ENCODE peak calls at places on chromosomes 6 and 20, in six cellular contexts. I is H1, X is K562, Y is GM12891, A is HepG2, H is GM12878. U is an unnamed sample.

GRCh38 chr6:108804976-108805375 is 43.2 kb upstream of the ARMC2 start:
- DNase-seq in H (no peak), X (no peak), Y (no peak), I (no peak), A (no peak), U (no peak)

GRCh38 chr20:53857723-53858236 is 212.6 kb downstream of the BCAS1 start:
- DNase-seq in I (no peak), Y (no peak), X (no peak), A (no peak), H (no peak), U (no peak)

GRCh38 chr6:167401525-167402194 is 76.8 kb downstream of the TTLL2 start:
- DNase-seq in H (no peak), X (no peak), I (peak), Y (no peak), A (no peak), U (no peak)

GRCh38 chr6:37594895-37595294 is 95.2 kb upstream of the CCDC167 start:
- DNase-seq in Y (no peak), H (no peak), A (no peak), X (no peak), I (no peak), U (no peak)

GRCh38 chr6:56852611-56853010 is 102.3 kb upstream of the BEND6 start:
- DNase-seq in H (no peak), I (no peak), X (no peak), A (no peak), Y (no peak), U (no peak)

GRCh38 chr6:150229775-150230561 is 87.1 kb downstream of the PPP1R14C start:
- DNase-seq in X (no peak), A (no peak), Y (no peak), I (no peak), H (no peak), U (no peak)

GRCh38 chr20:33889312-33889711 is 78.2 kb downstream of the CHMP4B start:
- DNase-seq in H (no peak), A (no peak), X (no peak), Y (no peak), I (no peak), U (no peak)

GRCh38 chr6:84777888-84778287 is 13.5 kb upstream of the TBX18 start:
- DNase-seq in A (no peak), Y (no peak), X (no peak), H (no peak), I (no peak), U (no peak)

GRCh38 chr20:51004305-51004727 is 18.6 kb downstream of the KCNG1 start:
- DNase-seq in A (no peak), H (no peak), Y (no peak), X (no peak), I (no peak), U (no peak)

GRCh38 chr6:44202972-44203750 is 13.6 kb upstream of the MYMX start:
- DNase-seq in I (no peak), Y (no peak), A (no peak), X (no peak), H (no peak), U (no peak)

GRCh38 chr20:7159903-7160302 is 392.4 kb downstream of the BMP2 start:
- DNase-seq in A (no peak), H (no peak), I (no peak), Y (no peak), X (no peak), U (no peak)

GRCh38 chr6:113359155-113360140 is 497.7 kb upstream of the MARCKS start:
- DNase-seq in Y (no peak), I (no peak), X (no peak), H (no peak), A (no peak), U (no peak)

GRCh38 chr6:41042656-41043055 is 389 bp downstream of the TSPO2 start:
- DNase-seq in Y (no peak), A (no peak), H (no peak), X (no peak), I (no peak), U (no peak)

GRCh38 chr20:37356961-37357371 is 11.0 kb downstream of the SRC start:
- DNase-seq in Y (no peak), A (no peak), X (no peak), H (no peak), I (no peak), U (no peak)

GRCh38 chr20:47999166-47999565 is 213.9 kb upstream of the SULF2 start:
- DNase-seq in I (no peak), X (no peak), H (no peak), A (no peak), Y (no peak), U (no peak)

GRCh38 chr6:169450097-169450496 is 196.5 kb upstream of the THBS2 start:
- DNase-seq in X (no peak), I (no peak), A (no peak), Y (no peak), H (no peak), U (no peak)

GRCh38 chr6:44446626-44447297 is 59.3 kb downstream of the CDC5L start:
- DNase-seq in H (no peak), A (peak), X (no peak), I (no peak), Y (no peak), U (no peak)

GRCh38 chr6:138550346-138550767 is 51.1 kb upstream of the NHSL1 start:
- DNase-seq in Y (no peak), H (no peak), I (no peak), A (peak), X (no peak), U (no peak)

GRCh38 chr20:40992349-40993113 is 36.1 kb upstream of the TOP1 start:
- DNase-seq in X (no peak), Y (no peak), H (no peak), A (no peak), I (peak), U (no peak)

GRCh38 chr20:41413169-41413568 is 46.6 kb upstream of the EMILIN3 start:
- DNase-seq in I (no peak), A (no peak), H (no peak), X (no peak), Y (no peak), U (no peak)

GRCh38 chr20:53489528-53489927 is 104.1 kb downstream of the ZNF217 start:
- DNase-seq in Y (no peak), I (no peak), X (no peak), A (no peak), H (no peak), U (no peak)

GRCh38 chr20:14415492-14415891 is 78.1 kb upstream of the FLRT3 start:
- DNase-seq in I (no peak), A (no peak), H (no peak), Y (no peak), X (no peak), U (no peak)

GRCh38 chr6:139290787-139291294 is 957 bp downstream of the TXLNB start:
- DNase-seq in H (peak), A (no peak), I (no peak), Y (peak), X (no peak), U (peak)

GRCh38 chr6:167682125-167682524 is 144.6 kb upstream of the AFDN start:
- DNase-seq in X (no peak), I (no peak), A (no peak), H (no peak), Y (no peak), U (no peak)

GRCh38 chr6:126181173-126181741 is 158.7 kb upstream of the CENPW start:
- DNase-seq in A (peak), X (no peak), I (no peak), H (no peak), Y (no peak), U (no peak)

GRCh38 chr20:61557603-61558002 is 305.5 kb downstream of the CDH4 start:
- DNase-seq in X (no peak), I (no peak), A (no peak), H (no peak), Y (no peak), U (no peak)

GRCh38 chr6:77548190-77548589 is 84.9 kb upstream of the HTR1B start:
- DNase-seq in A (no peak), X (no peak), Y (no peak), H (no peak), I (no peak), U (no peak)

GRCh38 chr6:6622557-6622956 is 34.0 kb downstream of the LY86 start:
- DNase-seq in A (no peak), X (no peak), H (no peak), Y (no peak), I (no peak), U (no peak)

GRCh38 chr20:10939297-10939949 is 265.6 kb upstream of the JAG1 start:
- DNase-seq in X (no peak), H (no peak), I (no peak), A (no peak), Y (no peak), U (no peak)

GRCh38 chr6:135753196-135753595 is 98.3 kb upstream of the PDE7B start:
- DNase-seq in Y (no peak), H (no peak), I (no peak), X (no peak), A (no peak), U (no peak)

GRCh38 chr6:9745476-9745875 is 669.4 kb downstream of the TFAP2A start:
- DNase-seq in Y (no peak), A (no peak), H (no peak), X (no peak), I (no peak), U (no peak)

GRCh38 chr6:127592964-127593363 is 16.0 kb downstream of the C6orf58 start:
- DNase-seq in I (no peak), A (no peak), X (no peak), Y (no peak), H (no peak), U (no peak)

GRCh38 chr6:127865108-127865507 is 35.8 kb downstream of the THEMIS start:
- DNase-seq in I (no peak), X (no peak), Y (no peak), A (no peak), H (no peak), U (no peak)

GRCh38 chr6:139175389-139175788 is 40.5 kb downstream of the HECA start:
- DNase-seq in Y (no peak), H (no peak), I (no peak), A (no peak), X (no peak), U (no peak)

GRCh38 chr6:158999669-159000403 is at the start of gene RSPH3:
- DNase-seq in Y (peak), X (peak), I (peak), H (peak), A (peak), U (peak)
- TF ChIP-seq POLR2A in Y (peak), X (peak), I (peak), H (peak), A (peak), U (peak)

GRCh38 chr6:25218346-25218745 is 60.8 kb upstream of the CARMIL1 start:
- DNase-seq in A (no peak), I (no peak), Y (no peak), X (no peak), H (no peak), U (no peak)
- TF ChIP-seq TAF1 in A (no peak), I (no peak), Y (no peak), X (no peak), H (no peak), U (no peak)

DNA sequence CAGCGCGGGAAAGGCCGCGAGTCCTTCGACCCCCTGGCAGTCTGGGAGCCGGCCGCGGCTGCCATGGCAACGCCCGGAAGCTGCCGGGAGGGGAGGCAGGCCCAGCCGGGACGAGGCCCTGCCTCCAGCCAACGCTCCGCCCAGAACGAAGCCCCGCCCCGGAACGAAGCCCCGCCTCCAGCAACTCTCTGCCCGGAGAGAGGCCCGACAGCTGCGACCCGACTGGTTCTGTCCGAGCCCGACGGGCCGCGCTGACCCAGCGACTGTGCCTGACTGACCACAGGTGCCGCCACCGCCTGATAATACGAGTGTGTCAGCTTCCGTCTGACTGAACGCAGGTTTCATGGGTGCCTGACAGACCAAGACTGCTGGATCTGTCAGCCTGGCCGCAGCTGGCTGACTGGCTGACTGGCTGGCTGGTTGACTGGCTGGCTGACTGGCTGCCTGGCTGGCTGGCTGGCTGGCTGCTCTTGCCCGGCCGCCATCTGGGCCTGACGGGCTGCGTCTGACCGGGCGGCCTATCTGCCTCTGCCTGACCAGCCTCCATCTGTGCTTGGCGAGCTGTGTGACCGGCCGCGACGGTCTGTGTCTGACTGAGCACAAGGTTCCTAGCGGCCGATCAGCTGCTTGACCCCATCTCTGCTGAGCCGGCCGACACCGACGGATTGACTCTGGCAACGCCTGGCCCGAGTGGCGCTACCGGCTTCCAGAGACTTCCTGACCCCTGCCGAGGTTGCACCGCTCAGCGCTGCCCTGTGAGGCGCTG is 89.7 kb upstream of the EPB41L1 start:
- DNase-seq in I (peak), H (peak), Y (peak), X (peak), A (peak), U (peak)
- TF ChIP-seq POLR2A in I (no peak), H (peak), Y (no peak), X (peak), A (peak), U (peak)

GRCh38 chr6:25497383-25497782 is 154.6 kb upstream of the SCGN start:
- DNase-seq in H (no peak), I (no peak), A (no peak), Y (no peak), X (no peak), U (no peak)

GRCh38 chr6:25490018-25490865 is 161.8 kb upstream of the SCGN start:
- DNase-seq in I (peak), A (peak), Y (peak), H (peak), X (peak), U (peak)

GRCh38 chr6:25492951-25493350 is 159.1 kb upstream of the SCGN start:
- DNase-seq in I (no peak), H (no peak), Y (no peak), X (no peak), A (no peak), U (no peak)

GRCh38 chr6:25498510-25498909 is 153.5 kb upstream of the SCGN start:
- DNase-seq in I (no peak), A (no peak), X (no peak), Y (no peak), H (no peak), U (no peak)

DNA sequence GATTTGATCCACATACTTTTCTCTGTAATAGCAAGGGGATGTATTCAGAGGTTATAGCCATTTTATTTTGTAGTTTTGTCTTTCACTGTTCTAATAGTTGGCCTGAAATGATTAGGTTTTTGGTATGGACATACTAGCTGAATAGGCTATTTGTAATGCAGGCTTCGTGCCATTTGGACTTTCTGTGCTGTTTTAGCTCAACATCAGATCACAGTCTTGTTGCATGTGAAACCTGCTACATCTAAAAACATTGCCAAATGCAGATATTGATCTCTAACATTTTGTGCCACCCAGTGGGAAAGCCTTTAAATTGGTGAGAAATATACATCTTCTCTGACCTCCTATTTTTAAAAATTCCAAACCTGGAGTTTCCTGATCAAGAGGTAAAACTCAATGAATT is 157.5 kb upstream of the SCGN start:
- DNase-seq in A (no peak), I (no peak), Y (no peak), H (no peak), X (no peak), U (no peak)
- TF ChIP-seq TAF1 in A (no peak), I (no peak), Y (no peak), H (no peak), X (no peak), U (no peak)

DNA sequence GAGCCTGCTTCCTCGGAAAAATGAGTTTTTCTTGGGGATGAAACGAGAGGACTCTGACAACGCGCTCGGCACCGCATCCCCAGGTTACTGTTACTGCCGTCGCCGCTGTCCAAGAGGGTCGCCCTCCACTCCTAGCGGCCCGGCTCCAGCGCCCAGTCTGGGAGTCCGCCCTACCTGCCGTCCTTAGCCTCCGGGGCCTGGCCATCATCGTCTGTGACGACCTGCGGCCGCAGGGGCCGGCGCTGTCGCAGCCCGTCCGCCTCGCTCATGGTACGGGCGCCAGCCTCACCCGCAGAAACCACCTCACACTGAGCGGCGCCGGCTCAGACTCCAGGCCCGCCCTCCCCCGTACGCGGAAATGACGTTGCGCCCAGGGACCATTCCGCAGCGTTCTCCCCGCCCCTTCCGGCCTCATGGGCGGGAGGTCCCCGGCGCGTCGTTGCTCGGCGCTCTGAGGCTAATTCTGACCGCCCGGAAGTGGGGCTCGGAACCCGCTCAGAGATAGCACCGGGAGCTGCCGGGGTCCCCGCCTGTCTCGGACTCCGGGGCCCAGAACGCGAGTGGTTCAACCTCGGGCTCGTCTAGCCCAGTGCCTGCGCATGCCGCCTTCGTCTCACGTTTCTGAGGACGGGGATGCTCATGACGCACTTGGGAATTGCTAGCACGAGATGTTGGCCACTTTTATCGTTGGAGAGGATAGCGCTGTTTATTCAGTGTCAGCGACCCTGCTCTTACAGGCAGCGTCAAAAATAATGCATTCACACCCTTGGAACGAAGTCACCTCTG is at the start of gene APMAP:
- DNase-seq in X (peak), Y (peak), A (peak), H (peak), I (peak), U (peak)
- TF ChIP-seq POLR2A in X (peak), Y (peak), A (peak), H (peak), I (peak), U (peak)

GRCh38 chr6:105835373-105835772 is 250.8 kb upstream of the PRDM1 start:
- DNase-seq in X (peak), Y (no peak), H (no peak), I (peak), A (peak), U (no peak)
- TF ChIP-seq TAF1 in X (no peak), Y (no peak), H (no peak), I (no peak), A (no peak), U (no peak)